ENCODE peak calls at places on chromosomes 16 and 17, in five cellular contexts. One of them, this sample, is unnamed.

GRCh38 chr17:16013943-16014407 is 14.4 kb downstream of the TTC19 start:
- DNase-seq in transverse colon: no peak
- DNase-seq in adrenal gland: no peak
- DNase-seq in left lung: no peak
- DNase-seq in testis: no peak
- DNase-seq in this sample: peak

GRCh38 chr16:66894055-66894454 is 13.7 kb downstream of the PDP2 start:
- DNase-seq in transverse colon: no peak
- DNase-seq in left lung: peak
- DNase-seq in adrenal gland: no peak
- DNase-seq in testis: no peak
- DNase-seq in this sample: no peak

GRCh38 chr16:22318690-22319358 is 21.6 kb downstream of the POLR3E start:
- DNase-seq in testis: peak
- DNase-seq in adrenal gland: peak
- DNase-seq in transverse colon: peak
- DNase-seq in left lung: peak
- DNase-seq in this sample: peak

GRCh38 chr16:2954228-2954627 is 9.8 kb upstream of the KREMEN2 start:
- DNase-seq in adrenal gland: no peak
- DNase-seq in left lung: no peak
- DNase-seq in testis: no peak
- DNase-seq in transverse colon: no peak
- DNase-seq in this sample: no peak

GRCh38 chr16:10521681-10522274 is 58.6 kb downstream of the EMP2 start:
- DNase-seq in left lung: no peak
- DNase-seq in adrenal gland: peak
- DNase-seq in testis: peak
- DNase-seq in transverse colon: peak
- DNase-seq in this sample: peak

GRCh38 chr17:59762022-59762825 is 54.8 kb downstream of the VMP1 start:
- DNase-seq in transverse colon: no peak
- DNase-seq in left lung: no peak
- DNase-seq in testis: no peak
- DNase-seq in adrenal gland: no peak
- DNase-seq in this sample: no peak

GRCh38 chr17:8015957-8016631 is 13.7 kb downstream of the GUCY2D start:
- DNase-seq in testis: no peak
- DNase-seq in left lung: peak
- DNase-seq in transverse colon: peak
- DNase-seq in adrenal gland: no peak
- DNase-seq in this sample: peak

GRCh38 chr16:23754594-23755483 is at the start of gene CHP2:
- DNase-seq in testis: peak
- DNase-seq in adrenal gland: peak
- DNase-seq in left lung: peak
- DNase-seq in transverse colon: peak
- DNase-seq in this sample: no peak

GRCh38 chr17:79427621-79428539 is 183.0 kb downstream of the RBFOX3 start:
- DNase-seq in testis: no peak
- DNase-seq in adrenal gland: no peak
- DNase-seq in transverse colon: no peak
- DNase-seq in left lung: peak
- DNase-seq in this sample: no peak

GRCh38 chr16:3654249-3654991 is at the start of gene DNASE1:
- DNase-seq in testis: peak
- DNase-seq in transverse colon: peak
- DNase-seq in left lung: peak
- DNase-seq in adrenal gland: peak
- DNase-seq in this sample: peak

GRCh38 chr17:66331038-66331816 is 28.8 kb downstream of the PRKCA start:
- DNase-seq in adrenal gland: no peak
- DNase-seq in transverse colon: no peak
- DNase-seq in testis: no peak
- DNase-seq in left lung: no peak
- DNase-seq in this sample: no peak

GRCh38 chr16:84475643-84476240 is 28.7 kb downstream of the MEAK7 start:
- DNase-seq in adrenal gland: no peak
- DNase-seq in transverse colon: no peak
- DNase-seq in left lung: no peak
- DNase-seq in testis: no peak
- DNase-seq in this sample: no peak

GRCh38 chr17:67421869-67422273 is 44.8 kb downstream of the PITPNC1 start:
- DNase-seq in left lung: no peak
- DNase-seq in testis: no peak
- DNase-seq in transverse colon: peak
- DNase-seq in adrenal gland: peak
- DNase-seq in this sample: no peak

GRCh38 chr16:10090816-10091215 is 91.4 kb downstream of the GRIN2A start:
- DNase-seq in transverse colon: no peak
- DNase-seq in testis: no peak
- DNase-seq in adrenal gland: no peak
- DNase-seq in left lung: no peak
- DNase-seq in this sample: no peak

GRCh38 chr17:59487161-59487873 is 78.1 kb upstream of the DHX40 start:
- DNase-seq in adrenal gland: no peak
- DNase-seq in left lung: no peak
- DNase-seq in testis: no peak
- DNase-seq in transverse colon: no peak
- DNase-seq in this sample: no peak

GRCh38 chr16:78184554-78185183 is 85.2 kb downstream of the WWOX start:
- DNase-seq in testis: no peak
- DNase-seq in transverse colon: no peak
- DNase-seq in adrenal gland: no peak
- DNase-seq in left lung: no peak
- DNase-seq in this sample: no peak

GRCh38 chr17:31580331-31581021 is 189.0 kb downstream of the RAB11FIP4 start:
- DNase-seq in transverse colon: no peak
- DNase-seq in adrenal gland: peak
- DNase-seq in left lung: peak
- DNase-seq in testis: no peak
- DNase-seq in this sample: no peak

GRCh38 chr17:65954148-65954449 is 237.8 kb downstream of the CEP112 start:
- DNase-seq in adrenal gland: no peak
- DNase-seq in left lung: no peak
- DNase-seq in testis: no peak
- DNase-seq in transverse colon: no peak
- DNase-seq in this sample: no peak

GRCh38 chr17:74165811-74166365 is 37.6 kb upstream of the RPL38 start:
- DNase-seq in testis: no peak
- DNase-seq in left lung: no peak
- DNase-seq in adrenal gland: no peak
- DNase-seq in transverse colon: no peak
- DNase-seq in this sample: no peak

GRCh38 chr16:47567321-47567720 is 106.2 kb downstream of the PHKB start:
- DNase-seq in testis: no peak
- DNase-seq in left lung: no peak
- DNase-seq in adrenal gland: no peak
- DNase-seq in transverse colon: no peak
- DNase-seq in this sample: no peak

GRCh38 chr17:7889166-7889584 is 586 bp downstream of the CHD3 start:
- DNase-seq in transverse colon: peak
- DNase-seq in left lung: peak
- DNase-seq in testis: peak
- DNase-seq in adrenal gland: peak
- DNase-seq in this sample: peak

GRCh38 chr17:8696456-8696855 is 48.2 kb downstream of the CCDC42 start:
- DNase-seq in adrenal gland: no peak
- DNase-seq in left lung: no peak
- DNase-seq in transverse colon: no peak
- DNase-seq in testis: no peak
- DNase-seq in this sample: no peak

GRCh38 chr16:86901483-86901882 is 323.1 kb downstream of the FOXL1 start:
- DNase-seq in transverse colon: no peak
- DNase-seq in left lung: no peak
- DNase-seq in testis: no peak
- DNase-seq in adrenal gland: peak
- DNase-seq in this sample: no peak

GRCh38 chr16:87461466-87461975 is 31.3 kb downstream of the ZCCHC14 start:
- DNase-seq in left lung: peak
- DNase-seq in transverse colon: peak
- DNase-seq in adrenal gland: peak
- DNase-seq in testis: peak
- DNase-seq in this sample: peak

GRCh38 chr16:11636172-11636721 is 32.0 kb upstream of the SNN start:
- DNase-seq in adrenal gland: no peak
- DNase-seq in transverse colon: peak
- DNase-seq in testis: no peak
- DNase-seq in left lung: peak
- DNase-seq in this sample: no peak

GRCh38 chr17:2925011-2925410 is 128.8 kb downstream of the RAP1GAP2 start:
- DNase-seq in testis: no peak
- DNase-seq in transverse colon: no peak
- DNase-seq in adrenal gland: no peak
- DNase-seq in left lung: no peak
- DNase-seq in this sample: no peak

GRCh38 chr16:48611329-48612137 is 1.6 kb upstream of the N4BP1 start:
- DNase-seq in left lung: no peak
- DNase-seq in adrenal gland: no peak
- DNase-seq in testis: no peak
- DNase-seq in transverse colon: peak
- DNase-seq in this sample: peak

GRCh38 chr17:30297715-30298114 is 6.0 kb upstream of the BLMH start:
- DNase-seq in left lung: no peak
- DNase-seq in testis: no peak
- DNase-seq in adrenal gland: no peak
- DNase-seq in transverse colon: no peak
- DNase-seq in this sample: no peak

GRCh38 chr17:4066210-4066609 is 76.6 kb downstream of the ZZEF1 start:
- DNase-seq in adrenal gland: peak
- DNase-seq in transverse colon: no peak
- DNase-seq in left lung: no peak
- DNase-seq in testis: no peak
- DNase-seq in this sample: no peak

GRCh38 chr16:27400751-27401620 is 988 bp upstream of the IL21R start:
- DNase-seq in adrenal gland: no peak
- DNase-seq in testis: no peak
- DNase-seq in left lung: no peak
- DNase-seq in transverse colon: no peak
- DNase-seq in this sample: no peak

GRCh38 chr16:78298986-78299385 is 199.5 kb downstream of the WWOX start:
- DNase-seq in testis: no peak
- DNase-seq in left lung: no peak
- DNase-seq in transverse colon: no peak
- DNase-seq in adrenal gland: no peak
- DNase-seq in this sample: no peak

GRCh38 chr17:17926840-17927449 is 45.3 kb downstream of the TOM1L2 start:
- DNase-seq in adrenal gland: no peak
- DNase-seq in testis: no peak
- DNase-seq in transverse colon: no peak
- DNase-seq in left lung: no peak
- DNase-seq in this sample: no peak

GRCh38 chr16:1150511-1150982 is 2.4 kb upstream of the CACNA1H start:
- DNase-seq in left lung: no peak
- DNase-seq in transverse colon: no peak
- DNase-seq in testis: no peak
- DNase-seq in adrenal gland: peak
- DNase-seq in this sample: no peak
- TF ChIP-seq CTCF in left lung: no peak
- TF ChIP-seq CTCF in transverse colon: no peak
- TF ChIP-seq CTCF in testis: no peak
- TF ChIP-seq CTCF in adrenal gland: no peak
- TF ChIP-seq CTCF in this sample: no peak

GRCh38 chr17:57868007-57868774 is 18.3 kb upstream of the MRPS23 start:
- DNase-seq in transverse colon: peak
- DNase-seq in adrenal gland: peak
- DNase-seq in testis: peak
- DNase-seq in left lung: no peak
- DNase-seq in this sample: no peak
- TF ChIP-seq CTCF in transverse colon: peak
- TF ChIP-seq CTCF in adrenal gland: peak
- TF ChIP-seq CTCF in testis: no peak
- TF ChIP-seq CTCF in left lung: no peak
- TF ChIP-seq CTCF in this sample: no peak

DNA sequence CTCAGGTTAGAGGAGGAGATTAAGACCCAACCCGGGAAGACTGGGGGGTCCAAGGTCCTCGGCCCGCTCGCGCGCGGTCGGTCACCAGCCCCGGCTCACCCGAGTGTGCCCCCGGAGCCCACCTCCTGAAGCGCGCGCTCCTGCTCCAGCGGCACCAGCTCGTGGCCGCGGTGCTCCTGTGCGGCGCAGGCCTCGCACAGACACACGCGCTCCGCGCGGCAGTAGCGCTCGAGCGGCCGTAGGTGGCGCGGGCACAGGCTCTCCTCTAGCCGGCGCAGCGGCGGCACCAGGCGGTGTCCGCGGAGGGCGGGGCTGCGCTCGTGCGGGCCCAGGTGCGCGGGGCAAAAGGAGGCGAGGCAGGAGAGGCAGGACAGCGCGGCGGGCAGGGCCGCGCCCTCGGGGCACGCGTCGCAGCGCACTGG is 618 bp downstream of the TRIM47 start:
- DNase-seq in testis: peak
- DNase-seq in adrenal gland: peak
- DNase-seq in transverse colon: peak
- DNase-seq in left lung: peak
- DNase-seq in this sample: peak
- TF ChIP-seq CTCF in testis: peak
- TF ChIP-seq CTCF in adrenal gland: peak
- TF ChIP-seq CTCF in transverse colon: peak
- TF ChIP-seq CTCF in left lung: peak
- TF ChIP-seq CTCF in this sample: peak

GRCh38 chr17:40615295-40615988 is 32.2 kb downstream of the SMARCE1 start:
- DNase-seq in left lung: no peak
- DNase-seq in testis: peak
- DNase-seq in adrenal gland: peak
- DNase-seq in transverse colon: peak
- DNase-seq in this sample: peak
- TF ChIP-seq CTCF in left lung: peak
- TF ChIP-seq CTCF in testis: no peak
- TF ChIP-seq CTCF in adrenal gland: peak
- TF ChIP-seq CTCF in transverse colon: peak
- TF ChIP-seq CTCF in this sample: peak

GRCh38 chr16:74275031-74275636 is 21.5 kb upstream of the PSMD7 start:
- DNase-seq in adrenal gland: no peak
- DNase-seq in transverse colon: no peak
- DNase-seq in left lung: no peak
- DNase-seq in testis: no peak
- DNase-seq in this sample: no peak
- TF ChIP-seq CTCF in adrenal gland: peak
- TF ChIP-seq CTCF in transverse colon: peak
- TF ChIP-seq CTCF in left lung: peak
- TF ChIP-seq CTCF in testis: peak
- TF ChIP-seq CTCF in this sample: peak

GRCh38 chr17:37761065-37761464 is 16.2 kb upstream of the HNF1B start:
- DNase-seq in testis: no peak
- DNase-seq in left lung: no peak
- DNase-seq in transverse colon: no peak
- DNase-seq in adrenal gland: no peak
- DNase-seq in this sample: no peak
- TF ChIP-seq CTCF in testis: no peak
- TF ChIP-seq CTCF in left lung: no peak
- TF ChIP-seq CTCF in transverse colon: no peak
- TF ChIP-seq CTCF in adrenal gland: no peak
- TF ChIP-seq CTCF in this sample: no peak

GRCh38 chr16:70715113-70715711 is 29.4 kb upstream of the MTSS2 start:
- DNase-seq in adrenal gland: peak
- DNase-seq in left lung: no peak
- DNase-seq in transverse colon: peak
- DNase-seq in testis: peak
- DNase-seq in this sample: no peak
- TF ChIP-seq CTCF in adrenal gland: no peak
- TF ChIP-seq CTCF in left lung: no peak
- TF ChIP-seq CTCF in transverse colon: no peak
- TF ChIP-seq CTCF in testis: no peak
- TF ChIP-seq CTCF in this sample: no peak